ENCODE peak calls at places on chromosomes 5 and 9, in five cellular contexts. F is ovary; Z is AG08395; G is stimulated activated CD4-positive, alpha-beta T cell treated with anti-CD3 and anti-CD28 coated beads, Interleukin-15, amount 100 ng/mL, for 24 hours; P is AG04449. O is an unnamed sample.

GRCh38 chr9:4855861-4856260 is 63.1 kb downstream of the RCL1 start:
- DNase-seq in F (peak), Z (peak), G (no peak), P (no peak), O (no peak)

GRCh38 chr9:113657765-113658564 is 194.4 kb downstream of the RGS3 start:
- DNase-seq in F (peak), Z (peak), G (peak), P (no peak), O (peak)

GRCh38 chr5:74934949-74935751 is 69.0 kb upstream of the FAM169A start:
- DNase-seq in F (no peak), Z (peak), G (peak), P (no peak), O (no peak)

GRCh38 chr9:76621011-76621410 is 143.2 kb upstream of the PCA3 start:
- DNase-seq in F (no peak), Z (no peak), G (no peak), P (no peak), O (no peak)

GRCh38 chr9:131478421-131478868 is 24.3 kb upstream of the POMT1 start:
- DNase-seq in F (peak), Z (no peak), G (peak), P (no peak), O (peak)

GRCh38 chr9:133643362-133643755 is 7.2 kb downstream of the DBH start:
- DNase-seq in F (no peak), Z (no peak), G (no peak), P (no peak), O (no peak)

GRCh38 chr5:172820046-172820767 is 13.8 kb upstream of the ERGIC1 start:
- DNase-seq in F (peak), Z (no peak), G (peak), P (no peak), O (no peak)

GRCh38 chr5:62886603-62887315 is 308.1 kb downstream of the LRRC70 start:
- DNase-seq in F (no peak), Z (no peak), G (no peak), P (no peak), O (no peak)

GRCh38 chr5:87210743-87211142 is 56.9 kb upstream of the RASA1 start:
- DNase-seq in F (no peak), Z (no peak), G (no peak), P (no peak), O (no peak)

GRCh38 chr9:96391021-96391765 is 7.7 kb upstream of the SLC35D2 start:
- DNase-seq in F (no peak), Z (no peak), G (no peak), P (no peak), O (no peak)

GRCh38 chr5:145449794-145450193 is 385.3 kb downstream of the PRELID2 start:
- DNase-seq in F (no peak), Z (no peak), G (no peak), P (no peak), O (no peak)

GRCh38 chr5:167764650-167765289 is 526.7 kb upstream of the WWC1 start:
- DNase-seq in F (no peak), Z (no peak), G (no peak), P (no peak), O (no peak)